ENCODE peak calls at places on chromosome 12, in nine cellular contexts. G, U, E, A, N, B, J, R and K are unnamed samples.

GRCh38 chr12:56931474-56931978 is 2.7 kb downstream of the SDR9C7 start:
- DNase-seq in G (peak; percentile 82), U (no peak), E (no peak), A (peak; percentile 69), N (no peak), B (peak; percentile 57), J (peak; percentile 27), R (peak; percentile 34), K (no peak)

GRCh38 chr12:49121047-49121696 is 10.0 kb downstream of the TUBA1B start:
- DNase-seq in G (peak; percentile 83), U (no peak), E (peak; percentile 64), A (no peak), N (peak; percentile 33), B (peak; percentile 41), J (peak; percentile 58), R (no peak), K (peak; percentile 58)

GRCh38 chr12:4610481-4610880 is 38.4 kb downstream of the AKAP3 start:
- DNase-seq in G (no peak), U (no peak), E (no peak), A (no peak), N (no peak), B (no peak), J (no peak), R (no peak), K (no peak)

GRCh38 chr12:23133471-23133870 is 508.5 kb downstream of the ETNK1 start:
- DNase-seq in G (peak; percentile 5), U (no peak), E (no peak), A (no peak), N (no peak), B (no peak), J (no peak), R (no peak), K (no peak)

GRCh38 chr12:132310181-132311040 is 19.0 kb downstream of the GALNT9 start:
- DNase-seq in G (no peak), U (no peak), E (no peak), A (no peak), N (no peak), B (no peak), J (no peak), R (no peak), K (no peak)

GRCh38 chr12:50242751-50243191 is 40.5 kb downstream of the LIMA1 start:
- DNase-seq in G (peak; percentile 53), U (no peak), E (no peak), A (no peak), N (no peak), B (peak; percentile 58), J (peak; percentile 68), R (no peak), K (no peak)

GRCh38 chr12:104792570-104792969 is 165.5 kb downstream of the SLC41A2 start:
- DNase-seq in G (peak; percentile 86), U (no peak), E (peak; percentile 77), A (no peak), N (peak; percentile 23), B (peak; percentile 81), J (peak; percentile 93), R (peak; percentile 39), K (no peak)

GRCh38 chr12:75727577-75727976 is 216.2 kb upstream of the KRR1 start:
- DNase-seq in G (no peak), U (no peak), E (no peak), A (no peak), N (no peak), B (no peak), J (no peak), R (no peak), K (no peak)

GRCh38 chr12:110760204-110760609 is 17.5 kb upstream of the PPP1CC start:
- DNase-seq in G (peak; percentile 10), U (no peak), E (peak; percentile 74), A (no peak), N (no peak), B (no peak), J (no peak), R (no peak), K (no peak)

GRCh38 chr12:107134558-107134957 is 41.2 kb upstream of the CRY1 start:
- DNase-seq in G (peak; percentile 13), U (peak; percentile 23), E (no peak), A (no peak), N (no peak), B (no peak), J (no peak), R (no peak), K (no peak)

GRCh38 chr12:83709899-83710298 is 1023.2 kb downstream of the TMTC2 start:
- DNase-seq in G (no peak), U (no peak), E (no peak), A (no peak), N (no peak), B (peak; percentile 32), J (no peak), R (no peak), K (no peak)

GRCh38 chr12:47799357-47799955 is 20.2 kb downstream of the HDAC7 start:
- DNase-seq in G (no peak), U (no peak), E (no peak), A (no peak), N (peak; percentile 74), B (no peak), J (no peak), R (no peak), K (no peak)

GRCh38 chr12:115810580-115810979 is 466.9 kb downstream of the MED13L start:
- DNase-seq in G (no peak), U (no peak), E (no peak), A (no peak), N (no peak), B (no peak), J (no peak), R (no peak), K (no peak)

GRCh38 chr12:95238150-95238549 is 20.5 kb downstream of the VEZT start:
- DNase-seq in G (no peak), U (no peak), E (no peak), A (no peak), N (no peak), B (no peak), J (no peak), R (no peak), K (no peak)

GRCh38 chr12:5280091-5280490 is 151.8 kb upstream of the NTF3 start:
- DNase-seq in G (no peak), U (no peak), E (no peak), A (no peak), N (no peak), B (no peak), J (no peak), R (no peak), K (no peak)